ENCODE peak calls at places on chromosomes 11 and 22, in six cellular contexts. M is HepG2, B is GM12878, Q is GM12892, C is K562, X is H1. T is an unnamed sample.

GRCh38 chr11:67307545-67308001 is 4.2 kb downstream of the SSH3 start:
- DNase-seq in M (no peak), B (no peak), Q (no peak), C (no peak), X (no peak), T (no peak)

GRCh38 chr22:19876941-19877625 is 22.4 kb upstream of the GNB1L start:
- DNase-seq in M (no peak), B (no peak), Q (no peak), C (no peak), X (peak; percentile 44), T (peak; percentile 19)

GRCh38 chr11:129657866-129658557 is 157.6 kb upstream of the TMEM45B start:
- DNase-seq in M (no peak), B (no peak), Q (no peak), C (no peak), X (no peak), T (no peak)

GRCh38 chr22:40620464-40621046 is 16.0 kb downstream of the MRTFA start:
- DNase-seq in M (no peak), B (no peak), Q (no peak), C (peak; percentile 35), X (no peak), T (no peak)

GRCh38 chr22:50507421-50507990 is at the start of gene LMF2:
- DNase-seq in M (peak; percentile 56), B (no peak), Q (peak; percentile 98), C (peak; percentile 88), X (peak; percentile 92), T (peak; percentile 99)

GRCh38 chr11:2550606-2550970 is 105.8 kb downstream of the KCNQ1 start:
- DNase-seq in M (no peak), B (no peak), Q (no peak), C (no peak), X (no peak), T (no peak)

GRCh38 chr22:27146871-27147591 is 489.6 kb downstream of the MIAT start:
- DNase-seq in M (no peak), B (no peak), Q (no peak), C (no peak), X (no peak), T (no peak)

GRCh38 chr22:48350456-48350855 is 1477.2 kb downstream of the BRD1 start:
- DNase-seq in M (no peak), B (no peak), Q (no peak), C (no peak), X (no peak), T (no peak)

GRCh38 chr11:69825037-69825834 is 6.0 kb upstream of the FGF3 start:
- DNase-seq in M (no peak), B (no peak), Q (no peak), C (no peak), X (no peak), T (no peak)

GRCh38 chr11:102604011-102604410 is 21.1 kb downstream of the MMP20 start:
- DNase-seq in M (no peak), B (no peak), Q (no peak), C (no peak), X (no peak), T (no peak)

GRCh38 chr11:91308069-91308468 is 916.5 kb upstream of the FAT3 start:
- DNase-seq in M (no peak), B (no peak), Q (no peak), C (no peak), X (no peak), T (no peak)

GRCh38 chr22:26502688-26503561 is 9.3 kb downstream of the TFIP11 start:
- DNase-seq in M (no peak), B (no peak), Q (peak; percentile 31), C (no peak), X (peak; percentile 56), T (peak; percentile 48)

GRCh38 chr11:69054397-69055211 is 5.9 kb downstream of the TPCN2 start:
- DNase-seq in M (no peak), B (no peak), Q (no peak), C (no peak), X (no peak), T (no peak)

GRCh38 chr11:30855383-30856006 is 269.3 kb upstream of the MPPED2 start:
- DNase-seq in M (peak; percentile 2), B (no peak), Q (no peak), C (no peak), X (no peak), T (no peak)

GRCh38 chr11:82080160-82080559 is 653.5 kb downstream of the FAM181B start:
- DNase-seq in M (no peak), B (no peak), Q (no peak), C (no peak), X (no peak), T (no peak)

GRCh38 chr11:33930317-33931021 is 38.6 kb upstream of the LMO2 start:
- DNase-seq in M (no peak), B (no peak), Q (no peak), C (no peak), X (no peak), T (no peak)

GRCh38 chr11:124179311-124179710 is 3.8 kb upstream of the OR10D3 start:
- DNase-seq in M (no peak), B (no peak), Q (no peak), C (no peak), X (no peak), T (no peak)

GRCh38 chr11:119361056-119361787 is 14.7 kb upstream of the MFRP start:
- DNase-seq in M (peak; percentile 38), B (no peak), Q (no peak), C (peak; percentile 67), X (no peak), T (no peak)

GRCh38 chr11:60485987-60486386 is 6.6 kb upstream of the MS4A12 start:
- DNase-seq in M (peak; percentile 54), B (peak; percentile 86), Q (peak; percentile 51), C (peak; percentile 64), X (peak; percentile 54), T (peak; percentile 64)

GRCh38 chr11:10181811-10182210 is 112.2 kb downstream of the SBF2 start:
- DNase-seq in M (peak; percentile 32), B (no peak), Q (no peak), C (no peak), X (no peak), T (no peak)

GRCh38 chr11:100849009-100849913 is 162.2 kb downstream of the ARHGAP42 start:
- DNase-seq in M (no peak), B (no peak), Q (no peak), C (no peak), X (no peak), T (no peak)

DNA sequence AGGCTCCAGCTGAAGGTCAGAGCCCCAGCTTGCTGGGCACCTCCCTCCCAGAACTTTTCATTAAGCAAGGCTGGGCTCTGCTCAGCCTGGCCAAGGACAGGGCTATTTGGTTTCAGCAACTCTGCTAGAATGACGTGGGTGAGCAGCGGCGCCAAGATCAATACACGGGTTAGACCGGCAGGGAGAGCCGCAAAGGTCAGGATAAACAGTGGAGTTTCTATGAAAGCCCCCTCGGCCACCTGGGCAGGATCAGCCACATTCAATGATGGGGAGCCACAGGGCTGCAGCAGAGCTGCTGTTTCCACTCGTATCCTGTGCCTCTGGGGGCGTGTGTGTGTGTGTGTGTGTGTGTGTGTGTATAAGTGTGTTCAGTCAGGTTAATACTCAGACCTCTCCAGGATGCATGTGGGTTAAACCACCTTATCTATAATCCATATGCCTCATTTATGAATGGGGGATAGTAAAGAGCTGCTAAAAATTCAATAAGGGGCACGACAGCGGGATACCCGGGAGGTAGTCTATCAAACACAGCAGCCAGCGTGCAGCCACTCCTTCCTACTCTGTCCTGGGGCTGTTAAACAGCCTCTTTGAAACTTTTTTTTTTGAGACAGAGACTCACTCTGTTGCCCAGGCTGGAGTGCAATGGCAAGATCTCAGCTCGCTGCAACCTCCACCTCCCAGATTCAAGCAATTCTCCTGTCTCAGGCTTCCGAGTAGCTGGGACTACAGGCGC is 34.8 kb downstream of the MYH9 start:
- DNase-seq in M (peak; percentile 92), B (no peak), Q (no peak), C (no peak), X (no peak), T (no peak)
- TF ChIP-seq POLR2A in M (no peak), B (no peak), Q (peak; percentile 32), C (no peak), X (no peak), T (no peak)

GRCh38 chr11:6746086-6746618 is 25.6 kb downstream of the OR2AG2 start:
- DNase-seq in M (no peak), B (peak; percentile 68), Q (peak; percentile 19), C (no peak), X (no peak), T (no peak)
- TF ChIP-seq TAF1 in M (no peak), B (peak; percentile 69), Q (peak; percentile 76), C (no peak), X (no peak), T (peak; percentile 60)

GRCh38 chr11:132803436-132803835 is 728.9 kb downstream of the OPCML start:
- DNase-seq in M (no peak), B (no peak), Q (no peak), C (no peak), X (no peak), T (no peak)
- TF ChIP-seq POLR2A in M (no peak), B (no peak), Q (no peak), C (no peak), X (no peak), T (no peak)

DNA sequence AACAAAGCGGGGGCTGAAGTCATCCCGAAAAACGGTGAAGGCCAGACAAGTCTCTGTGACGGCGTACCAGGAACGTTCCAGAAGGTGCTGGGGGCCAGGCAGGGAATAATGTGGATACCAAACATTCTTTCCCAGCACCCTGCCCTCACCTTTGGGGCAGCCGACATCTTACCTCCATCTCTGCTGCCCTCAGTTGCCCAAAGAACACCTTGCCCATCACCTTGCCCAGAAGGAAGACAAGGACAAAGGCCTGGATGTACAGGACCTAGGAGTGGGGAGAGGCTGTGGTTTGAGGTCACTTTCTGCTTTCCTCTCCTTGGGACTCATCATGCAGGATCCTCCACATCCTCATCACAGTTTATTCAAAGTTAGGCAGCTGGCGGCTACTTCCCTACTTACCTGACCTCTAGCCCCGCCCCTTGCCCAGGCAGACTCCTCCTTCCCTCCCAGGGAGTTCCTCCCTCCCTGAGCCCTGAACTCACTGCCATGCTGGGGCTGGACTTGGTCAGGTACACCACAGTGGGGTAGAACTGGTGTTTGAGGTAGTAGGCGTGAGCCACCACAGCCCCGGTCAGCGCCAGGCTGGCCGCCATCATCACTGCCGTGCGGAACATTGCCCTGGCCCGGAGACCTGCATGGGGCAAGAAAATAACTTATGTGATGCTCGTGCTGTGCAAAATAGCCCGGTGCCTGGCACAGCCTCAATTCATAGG is 1.2 kb downstream of the SYVN1 start:
- DNase-seq in M (peak; percentile 47), B (no peak), Q (no peak), C (peak; percentile 80), X (peak; percentile 75), T (no peak)
- TF ChIP-seq TAF1 in M (no peak), B (no peak), Q (no peak), C (no peak), X (no peak), T (no peak)

GRCh38 chr11:35102267-35102666 is 36.7 kb upstream of the CD44 start:
- DNase-seq in M (no peak), B (no peak), Q (no peak), C (no peak), X (no peak), T (no peak)
- TF ChIP-seq POLR2A in M (no peak), B (no peak), Q (no peak), C (no peak), X (no peak), T (no peak)

DNA sequence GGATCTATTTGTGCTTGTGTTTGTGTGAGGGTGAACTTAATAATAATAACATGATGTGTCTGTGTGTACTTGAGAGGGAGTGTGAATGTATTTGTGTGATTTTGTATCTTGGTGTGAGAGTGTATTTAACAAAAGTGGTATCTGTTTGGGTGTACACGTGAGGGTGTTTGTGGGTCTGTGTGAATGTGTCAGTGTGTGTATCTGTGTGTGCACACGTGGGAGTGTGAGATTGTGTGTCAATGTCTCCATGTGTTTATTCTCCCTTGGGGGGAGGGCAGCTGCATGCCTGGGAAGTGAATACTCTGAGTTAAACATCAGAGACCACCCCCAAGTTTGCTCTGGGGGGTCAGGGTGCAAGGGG is 15.0 kb upstream of the RPS19BP1 start:
- DNase-seq in M (no peak), B (no peak), Q (no peak), C (no peak), X (no peak), T (no peak)
- TF ChIP-seq TAF1 in M (no peak), B (no peak), Q (no peak), C (no peak), X (no peak), T (no peak)

T was measured in GM12891.